ENCODE peak calls at places on chromosome 15, in six cellular contexts. T, X, V, H, I and N are unnamed samples.

GRCh38 chr15:43212951-43213350 is 7.9 kb downstream of the EPB42 start:
- DNase-seq in T (no peak), X (no peak), V (no peak), H (no peak), I (no peak), N (no peak)

GRCh38 chr15:52163321-52164190 is 27.6 kb downstream of the GNB5 start:
- DNase-seq in T (no peak), X (no peak), V (peak; percentile 88), H (no peak), I (no peak), N (no peak)

GRCh38 chr15:95446854-95447253 is 883.6 kb upstream of the NR2F2 start:
- DNase-seq in T (peak; percentile 96), X (no peak), V (no peak), H (no peak), I (no peak), N (no peak)

GRCh38 chr15:54082836-54083492 is 104.7 kb downstream of the UNC13C start:
- DNase-seq in T (peak; percentile 37), X (no peak), V (peak; percentile 40), H (no peak), I (peak; percentile 16), N (peak; percentile 4)

GRCh38 chr15:98713585-98714001 is 65.3 kb downstream of the IGF1R start:
- DNase-seq in T (no peak), X (no peak), V (peak; percentile 34), H (no peak), I (peak; percentile 59), N (peak; percentile 49)

GRCh38 chr15:31456329-31457060 is 129.9 kb downstream of the KLF13 start:
- DNase-seq in T (no peak), X (no peak), V (no peak), H (peak; percentile 40), I (no peak), N (no peak)

GRCh38 chr15:76912430-76912829 is 7.3 kb upstream of the SCAPER start:
- DNase-seq in T (no peak), X (no peak), V (no peak), H (no peak), I (peak; percentile 27), N (no peak)

GRCh38 chr15:41777421-41777973 is 3.2 kb downstream of the MAPKBP1 start:
- DNase-seq in T (no peak), X (no peak), V (no peak), H (no peak), I (peak; percentile 60), N (no peak)

GRCh38 chr15:83200162-83200561 is 7.5 kb downstream of the HDGFL3 start:
- DNase-seq in T (no peak), X (no peak), V (no peak), H (no peak), I (peak; percentile 84), N (no peak)

GRCh38 chr15:63189955-63190691 is 717 bp downstream of the RAB8B start:
- DNase-seq in T (peak; percentile 58), X (no peak), V (no peak), H (no peak), I (peak; percentile 56), N (no peak)

GRCh38 chr15:82646250-82647044 is 716 bp downstream of the CPEB1 start:
- DNase-seq in T (no peak), X (peak; percentile 43), V (peak; percentile 85), H (no peak), I (no peak), N (no peak)